ENCODE peak calls at places on chromosomes 16 and 17, in six cellular contexts. U is prostate gland, L is thoracic aorta, N is RWPE1, D is sigmoid colon, Y is lower lobe of right lung. A is an unnamed sample.

GRCh38 chr16:66484453-66485213 is 57.5 kb downstream of the BEAN1 start:
- DNase-seq in U (no peak), L (no peak), N (no peak), D (no peak), Y (no peak), A (no peak)

GRCh38 chr16:78742501-78743283 is 643.2 kb downstream of the WWOX start:
- DNase-seq in U (no peak), L (no peak), N (no peak), D (no peak), Y (peak), A (no peak)

GRCh38 chr17:8173056-8173870 is 2.9 kb downstream of the TMEM107 start:
- DNase-seq in U (peak), L (no peak), N (peak), D (peak), Y (peak), A (no peak)

GRCh38 chr16:71287903-71288302 is 1.3 kb downstream of the CMTR2 start:
- DNase-seq in U (no peak), L (no peak), N (no peak), D (no peak), Y (no peak), A (no peak)

GRCh38 chr17:69809331-69809730 is 265.7 kb upstream of the KCNJ16 start:
- DNase-seq in U (no peak), L (no peak), N (peak), D (no peak), Y (no peak), A (no peak)

GRCh38 chr17:71500761-71501555 is 619.9 kb upstream of the SOX9 start:
- DNase-seq in U (no peak), L (no peak), N (no peak), D (no peak), Y (no peak), A (no peak)

GRCh38 chr16:5509794-5510193 is 412.2 kb upstream of the EEF2KMT start:
- DNase-seq in U (no peak), L (no peak), N (no peak), D (no peak), Y (peak), A (no peak)

GRCh38 chr17:29219378-29220047 is 27.1 kb upstream of the CRYBA1 start:
- DNase-seq in U (peak), L (peak), N (peak), D (peak), Y (peak), A (peak)

GRCh38 chr17:65455972-65456343 is 105.5 kb downstream of the AXIN2 start:
- DNase-seq in U (peak), L (no peak), N (no peak), D (no peak), Y (no peak), A (no peak)

DNA sequence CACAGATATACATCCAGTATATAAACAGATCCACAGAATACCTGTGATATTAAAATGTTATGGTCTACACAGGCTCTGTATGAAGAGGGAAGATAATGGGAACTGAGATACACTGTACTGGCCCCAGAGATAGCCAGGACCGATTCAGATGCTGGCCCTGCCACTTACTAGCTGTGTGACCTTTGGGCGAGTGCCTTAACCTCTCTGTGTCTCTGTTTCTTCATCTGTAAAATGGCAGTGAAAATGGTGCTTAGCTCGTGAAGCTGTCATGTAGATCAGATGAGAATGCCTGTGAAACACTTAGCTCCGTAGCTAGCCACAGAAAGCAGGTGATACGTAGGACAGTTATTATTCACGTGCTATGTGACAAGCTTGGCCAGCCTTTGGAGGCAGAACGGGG is 22.2 kb downstream of the NKD1 start:
- DNase-seq in U (no peak), L (no peak), N (no peak), D (no peak), Y (no peak), A (no peak)
- TF ChIP-seq CTCF in U (no peak), L (no peak), N (no peak), D (no peak), Y (no peak), A (no peak)

GRCh38 chr16:4096509-4096908 is 19.7 kb downstream of the ADCY9 start:
- DNase-seq in U (no peak), L (no peak), N (no peak), D (no peak), Y (no peak), A (no peak)

GRCh38 chr16:4094138-4094773 is 22.0 kb downstream of the ADCY9 start:
- DNase-seq in U (no peak), L (no peak), N (no peak), D (no peak), Y (peak), A (no peak)

GRCh38 chr16:4101421-4102275 is 14.6 kb downstream of the ADCY9 start:
- DNase-seq in U (no peak), L (no peak), N (no peak), D (peak), Y (peak), A (no peak)

GRCh38 chr16:4097826-4098240 is 18.4 kb downstream of the ADCY9 start:
- DNase-seq in U (no peak), L (no peak), N (no peak), D (no peak), Y (peak), A (no peak)

DNA sequence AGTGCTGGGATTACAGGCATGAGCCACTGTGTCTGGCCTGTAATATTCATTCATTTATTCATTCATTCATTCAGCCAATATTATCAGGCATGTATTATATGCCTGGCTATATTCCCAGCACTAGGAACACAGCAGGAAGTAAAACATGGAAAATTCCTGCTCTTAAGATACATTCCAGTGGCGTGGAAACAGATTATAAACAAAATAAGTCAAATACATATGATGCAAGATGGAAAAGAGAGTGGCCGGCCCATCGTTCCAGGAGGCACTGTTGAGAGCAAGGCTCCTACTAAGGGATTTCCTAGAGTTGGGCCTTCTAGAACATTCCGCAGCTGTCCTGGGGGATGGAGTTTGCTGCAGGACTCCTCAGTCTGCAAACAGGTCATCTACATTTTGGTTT is 17.7 kb downstream of the ADCY9 start:
- DNase-seq in U (no peak), L (no peak), N (no peak), D (no peak), Y (peak), A (no peak)
- TF ChIP-seq CTCF in U (no peak), L (no peak), N (no peak), D (no peak), Y (no peak), A (no peak)

GRCh38 chr17:75457047-75457654 is 716 bp downstream of the TMEM94 start:
- DNase-seq in U (no peak), L (no peak), N (no peak), D (no peak), Y (peak), A (no peak)
- TF ChIP-seq CTCF in U (no peak), L (no peak), N (no peak), D (no peak), Y (no peak), A (no peak)

GRCh38 chr17:76546556-76547182 is 6.8 kb downstream of the PRCD start:
- DNase-seq in U (no peak), L (no peak), N (peak), D (no peak), Y (no peak), A (no peak)

GRCh38 chr17:76548378-76549214 is 8.8 kb downstream of the PRCD start:
- DNase-seq in U (no peak), L (no peak), N (no peak), D (no peak), Y (no peak), A (no peak)

GRCh38 chr17:76547183-76547641 is 7.4 kb downstream of the PRCD start:
- DNase-seq in U (peak), L (no peak), N (no peak), D (no peak), Y (peak), A (no peak)

GRCh38 chr17:76549215-76549518 is 9.3 kb downstream of the PRCD start:
- DNase-seq in U (no peak), L (no peak), N (no peak), D (no peak), Y (no peak), A (no peak)

GRCh38 chr17:76547642-76548202 is 7.9 kb downstream of the PRCD start:
- DNase-seq in U (no peak), L (no peak), N (no peak), D (no peak), Y (no peak), A (no peak)
- TF ChIP-seq CTCF in U (no peak), L (no peak), N (peak), D (no peak), Y (no peak), A (no peak)